ENCODE peak calls at places on chromosomes 6 and 20, in six cellular contexts. X, H, K, A, P and U are unnamed samples.
A peak's percentile ranks its signal among the peaks of the same experiment; 100 is the strongest.

GRCh38 chr20:51442602-51443001 is 99.9 kb downstream of the NFATC2 start:
- DNase-seq in X (no peak), H (no peak), K (no peak), A (peak; percentile 49), P (no peak), U (no peak)

GRCh38 chr20:45320948-45321595 is 13.0 kb upstream of the MATN4 start:
- DNase-seq in X (no peak), H (no peak), K (no peak), A (no peak), P (no peak), U (no peak)

GRCh38 chr6:137094411-137095008 is 49.7 kb upstream of the IL20RA start:
- DNase-seq in X (peak; percentile 67), H (peak; percentile 30), K (no peak), A (peak; percentile 71), P (peak; percentile 88), U (peak; percentile 38)

GRCh38 chr6:92126088-92126487 is 1293.3 kb downstream of the EPHA7 start:
- DNase-seq in X (no peak), H (no peak), K (no peak), A (no peak), P (no peak), U (no peak)

GRCh38 chr6:129726650-129727049 is 16.7 kb upstream of the ARHGAP18 start:
- DNase-seq in X (no peak), H (no peak), K (no peak), A (no peak), P (no peak), U (no peak)

GRCh38 chr20:54431545-54431944 is 43.8 kb upstream of the DOK5 start:
- DNase-seq in X (no peak), H (peak; percentile 11), K (no peak), A (no peak), P (no peak), U (no peak)

GRCh38 chr6:70547313-70547712 is 19.4 kb upstream of the SDHAF4 start:
- DNase-seq in X (peak; percentile 37), H (no peak), K (no peak), A (peak; percentile 22), P (peak; percentile 16), U (no peak)

GRCh38 chr6:111113731-111114438 is 26.6 kb downstream of the SLC16A10 start:
- DNase-seq in X (peak; percentile 48), H (no peak), K (no peak), A (peak; percentile 26), P (peak; percentile 40), U (peak; percentile 43)

GRCh38 chr6:28252507-28252975 is 472 bp upstream of the ZKSCAN4 start:
- DNase-seq in X (no peak), H (no peak), K (no peak), A (peak; percentile 11), P (no peak), U (no peak)

GRCh38 chr6:82588020-82588419 is 224.4 kb downstream of the TPBG start:
- DNase-seq in X (no peak), H (no peak), K (no peak), A (no peak), P (peak; percentile 60), U (no peak)

GRCh38 chr20:24653306-24653705 is 183.9 kb downstream of the SYNDIG1 start:
- DNase-seq in X (peak; percentile 27), H (no peak), K (no peak), A (peak; percentile 38), P (peak; percentile 7), U (no peak)

GRCh38 chr6:168686339-168686738 is 245.4 kb downstream of the SMOC2 start:
- DNase-seq in X (no peak), H (no peak), K (no peak), A (no peak), P (no peak), U (no peak)

GRCh38 chr6:4322846-4323309 is 187.5 kb upstream of the ECI2 start:
- DNase-seq in X (peak; percentile 26), H (no peak), K (no peak), A (peak; percentile 34), P (peak; percentile 92), U (no peak)

GRCh38 chr6:149500085-149500484 is 15.3 kb upstream of the ZC3H12D start:
- DNase-seq in X (no peak), H (no peak), K (no peak), A (no peak), P (no peak), U (no peak)

GRCh38 chr6:110066091-110066490 is 88.0 kb downstream of the GPR6 start:
- DNase-seq in X (no peak), H (no peak), K (no peak), A (no peak), P (no peak), U (no peak)

GRCh38 chr6:162907876-162908481 is 180.2 kb downstream of the PACRG start:
- DNase-seq in X (peak; percentile 45), H (no peak), K (no peak), A (peak; percentile 5), P (peak; percentile 81), U (no peak)

GRCh38 chr6:160106701-160107100 is 14.9 kb upstream of the SLC22A1 start:
- DNase-seq in X (no peak), H (no peak), K (no peak), A (no peak), P (no peak), U (no peak)

GRCh38 chr6:5497896-5498578 is 236.7 kb downstream of the FARS2 start:
- DNase-seq in X (peak; percentile 62), H (no peak), K (no peak), A (peak; percentile 92), P (no peak), U (no peak)

GRCh38 chr6:56374841-56375369 is 127.5 kb upstream of the COL21A1 start:
- DNase-seq in X (peak; percentile 65), H (no peak), K (no peak), A (peak; percentile 76), P (peak; percentile 88), U (no peak)

GRCh38 chr20:23146857-23147256 is 60.7 kb upstream of the CD93 start:
- DNase-seq in X (no peak), H (no peak), K (no peak), A (no peak), P (no peak), U (no peak)

GRCh38 chr6:12791371-12791770 is 74.8 kb downstream of the PHACTR1 start:
- DNase-seq in X (no peak), H (no peak), K (no peak), A (no peak), P (no peak), U (no peak)

GRCh38 chr6:13807691-13808090 is 6.7 kb downstream of the MCUR1 start:
- DNase-seq in X (no peak), H (no peak), K (no peak), A (peak; percentile 19), P (no peak), U (no peak)

DNA sequence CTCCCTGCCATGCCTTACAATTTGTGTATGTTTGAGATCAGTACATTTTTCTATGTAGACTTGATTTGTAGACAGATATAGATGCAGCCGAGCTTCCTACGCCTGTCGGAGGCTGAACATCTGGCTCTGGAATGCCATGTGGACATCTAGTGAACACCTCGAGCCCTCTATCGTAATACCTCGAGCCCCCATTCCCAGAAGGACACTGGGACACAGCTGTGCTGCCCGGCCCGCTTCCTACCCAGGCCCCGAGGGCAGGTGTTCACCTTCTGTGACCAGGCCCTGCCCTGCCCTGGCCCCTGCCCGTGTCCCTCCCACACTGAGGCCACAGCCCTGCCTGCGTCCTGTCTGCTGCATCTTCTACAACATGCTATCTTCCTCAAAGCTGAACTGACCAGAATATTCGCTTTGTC is 12.9 kb downstream of the RPS6KA2 start:
- DNase-seq in X (no peak), H (no peak), K (no peak), A (no peak), P (peak; percentile 85), U (no peak)
- H3K18ac ChIP-seq in X (no peak overlapping the region), H (peak overlapping the region; percentile 49), K (peak overlapping the region; percentile 27), A (peak overlapping the region; percentile 92), P (peak overlapping the region; percentile 9), U (no peak overlapping the region)

DNA sequence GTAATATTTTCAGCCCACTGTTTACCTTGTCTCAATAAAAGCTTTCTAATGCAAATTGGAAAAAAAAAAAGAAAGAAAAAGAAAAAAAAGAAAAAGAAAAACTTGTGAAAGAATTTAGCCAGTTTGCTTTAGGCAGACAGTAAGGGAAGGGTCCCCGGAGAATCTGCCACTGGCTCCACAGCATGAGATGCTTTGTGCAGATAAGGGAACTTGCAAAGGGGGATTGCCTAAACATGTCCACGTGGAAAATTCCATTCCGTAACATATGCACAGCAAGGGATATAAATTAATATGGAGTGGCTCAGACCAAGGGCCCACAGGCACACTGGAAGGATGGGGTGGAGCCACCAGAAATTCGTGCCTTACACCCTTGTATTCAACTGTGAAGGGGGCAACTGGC is 45.5 kb downstream of the MKKS start:
- DNase-seq in X (no peak), H (no peak), K (no peak), A (peak; percentile 44), P (no peak), U (no peak)
- H3K14ac ChIP-seq in X (no peak overlapping the region), H (no peak overlapping the region), K (no peak overlapping the region), A (no peak overlapping the region), P (peak overlapping the region; percentile 56), U (no peak overlapping the region)

DNA sequence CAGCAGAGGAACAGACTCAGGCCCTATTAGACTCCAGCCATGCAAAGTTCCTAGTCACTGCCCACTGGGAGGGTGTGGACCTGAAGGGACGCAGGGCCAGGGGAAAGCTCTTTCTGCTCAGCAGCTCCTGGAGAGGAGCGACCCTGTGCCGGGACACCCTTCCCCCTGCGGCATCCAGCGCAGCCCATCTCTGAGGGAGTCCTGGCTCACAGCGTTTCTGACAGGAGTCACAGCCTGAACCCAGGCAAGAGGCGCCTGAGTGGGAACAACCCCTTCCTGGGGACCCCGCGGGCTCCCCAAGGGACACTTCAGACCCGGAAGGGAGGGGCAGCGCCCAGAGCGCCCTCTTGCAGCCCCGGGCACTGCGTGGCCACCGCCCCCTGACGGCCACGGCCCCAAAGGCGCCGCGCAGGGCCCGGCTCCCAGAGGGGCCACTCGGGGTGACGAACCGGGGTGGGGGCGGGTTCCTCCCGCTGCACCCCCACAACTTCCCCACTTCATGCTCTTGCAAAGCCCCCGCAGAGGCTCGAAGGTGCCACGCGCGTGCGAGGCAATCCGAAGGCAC is 853 bp downstream of the UCKL1 start:
- DNase-seq in X (no peak), H (no peak), K (no peak), A (peak; percentile 57), P (peak; percentile 41), U (no peak)
- H3K4ac ChIP-seq in X (peak overlapping the region; percentile 99), H (peak overlapping the region; percentile 89), K (no peak overlapping the region), A (peak overlapping the region; percentile 93), P (peak overlapping the region; percentile 66), U (no peak overlapping the region)

GRCh38 chr6:100346203-100346602 is 118.5 kb downstream of the SIM1 start:
- DNase-seq in X (peak; percentile 28), H (no peak), K (no peak), A (no peak), P (peak; percentile 78), U (no peak)

GRCh38 chr6:100344761-100345160 is 120.0 kb downstream of the SIM1 start:
- DNase-seq in X (peak; percentile 82), H (no peak), K (no peak), A (peak; percentile 20), P (peak; percentile 80), U (no peak)

GRCh38 chr6:100344321-100344720 is 120.4 kb downstream of the SIM1 start:
- DNase-seq in X (no peak), H (no peak), K (no peak), A (no peak), P (no peak), U (no peak)

GRCh38 chr6:100342830-100343229 is 121.9 kb downstream of the SIM1 start:
- DNase-seq in X (peak; percentile 47), H (no peak), K (no peak), A (peak; percentile 46), P (peak; percentile 92), U (no peak)

DNA sequence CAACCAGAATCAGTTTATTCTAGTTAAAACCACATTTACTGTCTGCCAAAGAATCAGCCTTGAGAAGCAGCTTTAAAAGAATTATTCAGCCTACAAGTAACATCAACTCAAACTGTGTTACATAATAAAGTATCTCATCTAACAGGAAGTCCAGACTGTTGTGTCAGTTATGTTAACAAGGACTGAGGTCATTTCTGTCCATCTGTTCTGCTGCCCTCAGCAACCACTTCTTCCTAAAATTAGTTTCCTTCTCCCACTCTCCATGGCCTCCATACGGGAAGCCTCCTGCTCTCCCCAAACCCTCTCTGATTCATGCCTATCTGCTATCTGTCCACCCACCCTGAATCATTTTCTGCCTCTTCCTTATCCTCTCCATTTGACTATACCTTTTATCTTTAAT is 121.0 kb downstream of the SIM1 start:
- DNase-seq in X (peak; percentile 73), H (no peak), K (no peak), A (peak; percentile 45), P (no peak), U (no peak)
- H3K18ac ChIP-seq in X (peak overlapping the region; percentile 57), H (no peak overlapping the region), K (no peak overlapping the region), A (no peak overlapping the region), P (no peak overlapping the region), U (no peak overlapping the region)